ENCODE peak calls at places on chromosomes 6 and 20, in five cellular contexts. X is IMR-90, Z is H9, P is trophoblast cell, Y is H1. N is an unnamed sample.

GRCh38 chr20:38412877-38413577 is 22.1 kb downstream of the SNHG17 start:
- DNase-seq in X (no peak), Z (peak; percentile 15), P (no peak), Y (no peak), N (no peak)

GRCh38 chr6:134138226-134138975 is 86.0 kb upstream of the SLC2A12 start:
- DNase-seq in X (peak; percentile 55), Z (no peak), P (no peak), Y (no peak), N (no peak)

GRCh38 chr6:22146581-22147468 is 150.0 kb downstream of the PRL start:
- DNase-seq in X (no peak), Z (no peak), P (no peak), Y (no peak), N (no peak)

GRCh38 chr20:8523684-8524083 is 391.6 kb downstream of the PLCB1 start:
- DNase-seq in X (peak; percentile 8), Z (no peak), P (no peak), Y (no peak), N (no peak)

GRCh38 chr20:63941282-63942060 is 14.7 kb downstream of the UCKL1 start:
- DNase-seq in X (no peak), Z (peak; percentile 98), P (no peak), Y (peak; percentile 96), N (no peak)

GRCh38 chr6:31725502-31726350 is 2.6 kb downstream of the MPIG6B start:
- DNase-seq in X (no peak), Z (no peak), P (no peak), Y (no peak), N (no peak)

GRCh38 chr6:117130125-117130524 is 135.2 kb upstream of the VGLL2 start:
- DNase-seq in X (no peak), Z (no peak), P (no peak), Y (no peak), N (no peak)

GRCh38 chr6:24831771-24832718 is 33.3 kb upstream of the ARMH2 start:
- DNase-seq in X (peak; percentile 40), Z (no peak), P (no peak), Y (no peak), N (peak; percentile 63)

GRCh38 chr6:80003841-80004198 is 629 bp upstream of the TTK start:
- DNase-seq in X (no peak), Z (peak; percentile 33), P (no peak), Y (no peak), N (no peak)

GRCh38 chr6:96460052-96460700 is 61.4 kb upstream of the UFL1 start:
- DNase-seq in X (no peak), Z (no peak), P (no peak), Y (no peak), N (no peak)

GRCh38 chr6:167825059-167825758 is 1.5 kb upstream of the AFDN start:
- DNase-seq in X (no peak), Z (no peak), P (no peak), Y (no peak), N (no peak)

GRCh38 chr20:62966212-62967148 is 14.0 kb downstream of the SLC17A9 start:
- DNase-seq in X (no peak), Z (no peak), P (no peak), Y (no peak), N (no peak)

GRCh38 chr6:102154176-102154575 is 760.7 kb downstream of the GRIK2 start:
- DNase-seq in X (no peak), Z (no peak), P (no peak), Y (no peak), N (no peak)

GRCh38 chr20:25510721-25511120 is 74.6 kb downstream of the NINL start:
- DNase-seq in X (no peak), Z (no peak), P (no peak), Y (no peak), N (no peak)

GRCh38 chr6:76876922-76877553 is 586.3 kb downstream of the HTR1B start:
- DNase-seq in X (peak; percentile 12), Z (peak; percentile 84), P (peak; percentile 77), Y (peak; percentile 75), N (peak; percentile 77)

GRCh38 chr6:135962731-135963130 is 111.2 kb downstream of the PDE7B start:
- DNase-seq in X (peak; percentile 67), Z (no peak), P (no peak), Y (no peak), N (no peak)

GRCh38 chr6:39228992-39229767 is at the start of gene KCNK5:
- DNase-seq in X (peak; percentile 2), Z (peak; percentile 94), P (peak; percentile 89), Y (peak; percentile 80), N (peak; percentile 38)
- H3K9ac ChIP-seq in X (no peak within 1 kb of the TSS), Z (peak within 1 kb of the TSS; percentile 81), P (no peak within 1 kb of the TSS), Y (peak within 1 kb of the TSS; percentile 39), N (peak within 1 kb of the TSS; percentile 57)

GRCh38 chr6:17705778-17706579 is 746 bp downstream of the NUP153 start:
- DNase-seq in X (peak; percentile 67), Z (peak; percentile 58), P (peak; percentile 72), Y (no peak), N (peak; percentile 85)
- H3K23ac ChIP-seq in X (peak overlapping the region; percentile 50), Z (no peak overlapping the region), P (no peak overlapping the region), Y (no peak overlapping the region), N (no peak overlapping the region)

DNA sequence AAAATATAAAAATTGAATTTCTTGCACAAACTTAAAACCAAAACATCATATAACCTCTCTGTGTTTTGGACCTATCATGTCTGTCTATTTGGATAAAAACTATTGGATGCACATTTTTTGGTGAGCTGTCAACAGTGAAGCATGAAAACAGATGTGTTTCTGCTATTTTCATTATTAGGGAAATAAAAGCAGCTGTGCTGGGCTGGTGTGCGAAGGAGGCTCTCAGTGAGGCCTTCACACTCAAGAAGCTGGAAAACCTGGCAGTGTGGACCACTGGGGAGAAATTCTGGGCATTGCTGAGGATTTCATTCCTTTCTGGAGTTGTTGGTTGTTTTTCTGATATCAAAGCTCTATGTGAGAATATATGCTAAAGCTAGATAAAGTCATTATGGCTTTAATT is 395.3 kb downstream of the GJA1 start:
- DNase-seq in X (no peak), Z (no peak), P (no peak), Y (no peak), N (no peak)
- H2AFZ ChIP-seq in X (no peak overlapping the region), Z (no peak overlapping the region), P (no peak overlapping the region), Y (no peak overlapping the region), N (no peak overlapping the region)

GRCh38 chr6:393391-394221 is 2.1 kb downstream of the IRF4 start:
- DNase-seq in X (no peak), Z (no peak), P (no peak), Y (no peak), N (no peak)

GRCh38 chr6:390914-391558 is 516 bp upstream of the IRF4 start:
- DNase-seq in X (no peak), Z (peak; percentile 71), P (no peak), Y (no peak), N (no peak)

GRCh38 chr6:391559-392440 is at the start of gene IRF4:
- DNase-seq in X (no peak), Z (peak; percentile 72), P (no peak), Y (no peak), N (no peak)

GRCh38 chr6:394641-395289 is 3.2 kb downstream of the IRF4 start:
- DNase-seq in X (no peak), Z (no peak), P (no peak), Y (no peak), N (no peak)

GRCh38 chr6:392441-393390 is 1.2 kb downstream of the IRF4 start:
- DNase-seq in X (no peak), Z (no peak), P (no peak), Y (no peak), N (no peak)
- H3K9ac ChIP-seq in X (no peak overlapping the region), Z (no peak overlapping the region), P (no peak overlapping the region), Y (no peak overlapping the region), N (peak overlapping the region; percentile 72)

DNA sequence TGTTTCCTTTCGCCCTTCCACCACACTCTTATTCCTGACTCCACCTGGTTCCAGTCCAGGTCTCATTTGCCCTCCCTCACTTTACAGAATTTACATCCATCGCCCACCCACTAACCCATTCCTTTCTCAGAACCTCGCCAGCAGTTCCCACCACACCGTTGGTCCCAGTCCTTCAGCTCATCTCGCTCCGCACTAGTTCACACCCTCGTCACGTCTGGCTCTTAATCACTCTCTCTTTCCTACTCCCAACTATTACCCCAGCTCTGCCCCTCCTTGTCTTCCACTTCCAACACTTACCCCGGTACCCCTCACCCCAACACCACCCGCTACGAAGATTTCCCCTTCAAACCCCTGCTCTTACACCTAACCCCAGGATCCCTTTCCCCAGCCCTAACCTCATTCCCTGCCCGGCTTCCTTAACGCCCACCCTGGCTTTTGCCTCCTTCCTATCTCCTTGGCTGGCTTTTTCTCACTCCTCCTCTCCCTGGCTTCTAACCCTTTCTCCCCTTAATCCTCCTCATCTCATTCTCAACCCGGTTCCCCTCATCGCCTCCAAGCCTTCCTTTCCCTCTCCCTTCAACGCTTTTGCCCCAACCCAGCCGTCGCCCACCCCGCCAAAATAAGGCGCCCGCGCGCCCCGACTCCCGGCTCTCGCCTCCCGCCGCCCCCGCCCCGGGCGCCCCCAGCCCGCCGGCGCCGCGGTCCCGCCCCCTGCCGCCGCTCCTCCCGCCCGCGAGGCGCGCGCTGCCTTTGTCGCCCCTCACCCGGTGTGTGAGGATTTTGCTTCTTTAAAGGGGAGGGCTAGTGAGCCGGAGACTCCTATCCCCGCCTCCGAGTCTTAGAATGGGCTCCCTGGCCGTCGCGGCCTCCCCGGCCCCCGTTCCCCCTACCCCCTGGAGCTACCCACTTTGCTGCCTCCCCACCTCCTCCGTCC is 542 bp downstream of the USP49 start:
- DNase-seq in X (no peak), Z (peak; percentile 31), P (peak; percentile 3), Y (no peak), N (peak; percentile 33)
- H3K23ac ChIP-seq in X (peak overlapping the region; percentile 90), Z (no peak overlapping the region), P (no peak overlapping the region), Y (no peak overlapping the region), N (peak overlapping the region; percentile 94)

GRCh38 chr20:50787181-50787580 is 7.7 kb upstream of the BCAS4 start:
- DNase-seq in X (no peak), Z (no peak), P (no peak), Y (no peak), N (no peak)

GRCh38 chr20:50786703-50787102 is 8.2 kb upstream of the BCAS4 start:
- DNase-seq in X (no peak), Z (no peak), P (no peak), Y (no peak), N (no peak)

GRCh38 chr20:50788868-50789125 is 6.1 kb upstream of the BCAS4 start:
- DNase-seq in X (no peak), Z (no peak), P (no peak), Y (no peak), N (no peak)

GRCh38 chr20:50789968-50790650 is 4.8 kb upstream of the BCAS4 start:
- DNase-seq in X (no peak), Z (no peak), P (no peak), Y (no peak), N (no peak)

DNA sequence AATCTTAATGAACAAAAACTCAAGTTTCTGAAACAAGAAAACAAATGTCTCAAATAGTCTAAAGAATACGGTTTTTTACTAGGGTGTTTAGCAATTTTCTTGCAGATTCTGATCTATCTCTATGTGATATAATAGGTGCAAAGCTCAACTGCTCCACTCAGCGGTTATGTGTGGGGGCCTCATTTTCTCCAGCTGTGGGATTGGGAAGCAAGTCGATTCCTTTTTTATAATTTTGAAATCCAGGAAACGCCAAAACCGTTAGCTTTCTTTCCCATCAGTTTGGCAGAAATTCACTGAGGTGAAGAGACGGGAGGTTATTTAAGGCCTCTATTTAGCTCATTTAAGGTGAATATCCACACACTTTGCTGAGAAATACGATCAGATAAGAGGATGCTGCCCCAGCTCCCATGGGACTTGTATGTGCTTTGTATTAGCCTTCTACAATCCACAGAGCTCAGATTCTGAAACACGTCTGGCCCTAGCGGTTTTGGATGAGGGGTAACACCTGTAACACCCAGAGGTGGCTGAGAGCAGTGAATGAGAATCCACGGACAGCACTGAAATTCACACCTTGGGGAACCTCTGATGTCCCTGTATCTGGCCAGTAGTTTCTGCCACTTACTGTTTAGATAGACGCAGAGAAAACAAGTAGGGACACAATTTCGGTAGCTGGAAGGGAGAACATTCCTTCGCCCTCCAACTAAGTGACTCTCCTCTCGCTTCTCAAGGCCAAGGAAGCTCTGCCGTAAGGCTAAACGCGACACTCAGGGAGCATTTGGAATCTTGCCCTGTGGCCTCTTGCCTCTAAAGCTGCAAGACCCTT is 6.6 kb upstream of the BCAS4 start:
- DNase-seq in X (peak; percentile 68), Z (no peak), P (no peak), Y (no peak), N (no peak)
- H2AFZ ChIP-seq in X (peak overlapping the region; percentile 86), Z (no peak overlapping the region), P (no peak overlapping the region), Y (peak overlapping the region; percentile 74), N (no peak overlapping the region)